ENCODE peak calls at places on chromosome 19, in ten cellular contexts. B, S, D, P, W, Y, A, L, O and X are unnamed samples.

GRCh38 chr19:10651821-10652220 is 2.3 kb upstream of the ILF3 start:
- DNase-seq in S (no peak), Y (no peak), B (no peak), W (no peak), L (no peak), A (no peak), O (no peak), D (no peak), P (no peak), X (no peak)

GRCh38 chr19:16190198-16190597 is 5.0 kb downstream of the FAM32A start:
- DNase-seq in D (no peak), W (no peak), B (no peak), Y (no peak), S (no peak), O (no peak), A (no peak), L (no peak), P (no peak), X (no peak)

GRCh38 chr19:1284979-1285736 is 515 bp upstream of the EFNA2 start:
- DNase-seq in A (no peak), D (peak), B (no peak), Y (no peak), W (no peak), S (peak), P (peak), L (peak), O (peak), X (no peak)

GRCh38 chr19:2703077-2703437 is 563 bp upstream of the GNG7 start:
- DNase-seq in B (no peak), S (no peak), O (no peak), D (no peak), A (no peak), L (no peak), Y (no peak), W (no peak), P (no peak), X (no peak)

GRCh38 chr19:10769533-10770491 is 51.9 kb downstream of the DNM2 start:
- DNase-seq in D (no peak), B (no peak), Y (peak), W (peak), S (peak), L (no peak), A (no peak), O (peak), P (no peak), X (no peak)

GRCh38 chr19:43674630-43674982 is 4.6 kb upstream of the PLAUR start:
- DNase-seq in D (no peak), P (no peak), L (no peak), A (no peak), W (peak), O (no peak), B (no peak), Y (no peak), S (no peak), X (no peak)

GRCh38 chr19:11745871-11746270 is 7.1 kb upstream of the ZNF823 start:
- DNase-seq in A (no peak), O (no peak), Y (no peak), B (no peak), D (no peak), L (no peak), W (no peak), S (no peak), P (no peak), X (no peak)

GRCh38 chr19:46495789-46496099 is at the start of gene PNMA8B:
- DNase-seq in B (no peak), O (peak), A (no peak), P (peak), S (peak), D (no peak), W (peak), L (peak), Y (peak), X (no peak)

GRCh38 chr19:53994811-53995210 is 3.4 kb downstream of the CACNG6 start:
- DNase-seq in B (no peak), S (no peak), Y (no peak), P (no peak), L (no peak), W (peak), A (no peak), O (no peak), D (no peak), X (no peak)

GRCh38 chr19:31261651-31262331 is 87.4 kb downstream of the TSHZ3 start:
- DNase-seq in A (no peak), B (no peak), O (no peak), S (no peak), Y (no peak), P (no peak), D (no peak), L (peak), W (peak), X (no peak)

GRCh38 chr19:52963229-52963760 is 614 bp upstream of the ZNF816 start:
- DNase-seq in D (peak), Y (peak), O (peak), B (no peak), S (peak), L (peak), P (peak), A (no peak), W (no peak), X (no peak)

GRCh38 chr19:20640545-20640944 is 20.8 kb downstream of the ZNF626 start:
- DNase-seq in S (no peak), O (no peak), L (no peak), P (no peak), Y (no peak), B (no peak), W (no peak), D (no peak), A (no peak), X (no peak)

GRCh38 chr19:3135961-3136683 is at the start of gene GNA15:
- DNase-seq in B (no peak), D (peak), A (no peak), Y (no peak), S (no peak), P (peak), O (no peak), L (peak), W (no peak), X (no peak)

GRCh38 chr19:43532571-43532961 is 422 bp upstream of the ZNF575 start:
- DNase-seq in W (no peak), P (peak), O (no peak), B (no peak), L (peak), S (no peak), A (peak), Y (peak), D (peak), X (no peak)

GRCh38 chr19:49437231-49437630 is 4.1 kb downstream of the SLC17A7 start:
- DNase-seq in O (no peak), B (no peak), W (no peak), P (no peak), D (no peak), Y (no peak), A (no peak), S (no peak), L (no peak), X (no peak)

GRCh38 chr19:47130589-47131168 is at the start of gene SAE1:
- DNase-seq in Y (peak), L (peak), A (peak), W (peak), P (peak), S (peak), D (peak), B (peak), O (peak), X (peak)

GRCh38 chr19:5926641-5927438 is 12.8 kb downstream of the CAPS start:
- DNase-seq in S (no peak), W (no peak), O (peak), B (peak), Y (no peak), L (no peak), P (no peak), D (no peak), A (no peak), X (peak)
- TF ChIP-seq CTCF in S (no peak), W (no peak), O (no peak), B (no peak), Y (no peak), L (no peak), P (no peak), D (no peak), A (no peak), X (no peak)

GRCh38 chr19:38839816-38840582 is 8.4 kb upstream of the ECH1 start:
- DNase-seq in D (no peak), A (no peak), Y (no peak), S (no peak), L (no peak), W (peak), O (no peak), P (no peak), B (no peak), X (no peak)

GRCh38 chr19:38840583-38840968 is 9.0 kb upstream of the ECH1 start:
- DNase-seq in O (no peak), L (no peak), D (no peak), Y (no peak), B (no peak), W (no peak), S (no peak), A (no peak), P (no peak), X (no peak)

GRCh38 chr19:38838208-38838985 is 6.8 kb upstream of the ECH1 start:
- DNase-seq in P (peak), W (no peak), B (no peak), D (no peak), S (no peak), O (no peak), L (no peak), Y (no peak), A (peak), X (no peak)

GRCh38 chr19:38837656-38838121 is 6.1 kb upstream of the ECH1 start:
- DNase-seq in S (no peak), P (peak), W (peak), Y (no peak), O (no peak), B (no peak), L (no peak), A (no peak), D (no peak), X (no peak)

GRCh38 chr19:38838986-38839761 is 7.6 kb upstream of the ECH1 start:
- DNase-seq in O (no peak), A (no peak), L (no peak), D (peak), B (no peak), S (no peak), W (no peak), Y (no peak), P (no peak), X (no peak)
- TF ChIP-seq CTCF in O (no peak), A (no peak), L (no peak), D (no peak), B (no peak), S (no peak), W (no peak), Y (no peak), P (no peak), X (no peak)

DNA sequence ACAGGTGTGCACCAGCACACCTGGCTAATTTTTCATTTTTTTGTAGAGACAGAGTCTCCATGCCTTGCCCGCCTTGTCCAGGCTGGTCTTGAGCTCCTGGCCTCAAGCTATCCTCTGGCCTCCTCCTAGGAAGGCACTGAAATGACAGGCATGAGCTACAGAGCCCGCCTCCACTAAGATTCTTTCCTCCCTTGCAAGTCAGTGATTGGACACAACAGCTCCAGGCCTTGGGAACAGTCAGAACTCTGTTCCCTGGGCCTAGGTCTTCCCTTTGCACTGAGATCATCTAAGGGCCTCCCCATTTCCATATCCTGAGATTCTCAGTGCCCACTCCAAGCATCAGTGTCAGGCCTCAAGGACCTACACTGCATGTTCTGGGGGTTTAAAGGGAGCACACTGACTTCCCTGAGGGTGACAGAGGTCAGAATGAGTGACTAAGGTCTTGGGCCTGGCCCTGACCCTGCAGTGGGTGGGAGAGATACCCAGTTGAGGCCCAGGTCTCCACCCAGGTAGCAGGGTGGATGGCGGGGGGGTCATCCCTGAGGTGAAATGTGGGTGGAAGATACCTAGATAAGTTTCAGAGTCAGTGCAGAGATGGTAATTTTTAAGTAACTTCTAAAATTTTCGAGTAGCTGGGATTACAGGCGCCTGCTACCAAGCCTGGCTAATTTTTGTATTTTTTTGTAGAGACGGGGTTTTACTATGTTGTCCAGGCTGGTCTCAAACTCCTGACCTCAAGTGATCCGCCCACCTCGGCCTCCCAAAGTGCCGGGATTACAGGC is 17.3 kb upstream of the ERCC1 start:
- DNase-seq in S (peak), P (no peak), A (no peak), L (no peak), Y (peak), B (no peak), D (no peak), W (peak), O (no peak), X (no peak)
- TF ChIP-seq CTCF in S (no peak), P (no peak), A (no peak), L (no peak), Y (no peak), B (no peak), D (no peak), W (no peak), O (no peak), X (no peak)

DNA sequence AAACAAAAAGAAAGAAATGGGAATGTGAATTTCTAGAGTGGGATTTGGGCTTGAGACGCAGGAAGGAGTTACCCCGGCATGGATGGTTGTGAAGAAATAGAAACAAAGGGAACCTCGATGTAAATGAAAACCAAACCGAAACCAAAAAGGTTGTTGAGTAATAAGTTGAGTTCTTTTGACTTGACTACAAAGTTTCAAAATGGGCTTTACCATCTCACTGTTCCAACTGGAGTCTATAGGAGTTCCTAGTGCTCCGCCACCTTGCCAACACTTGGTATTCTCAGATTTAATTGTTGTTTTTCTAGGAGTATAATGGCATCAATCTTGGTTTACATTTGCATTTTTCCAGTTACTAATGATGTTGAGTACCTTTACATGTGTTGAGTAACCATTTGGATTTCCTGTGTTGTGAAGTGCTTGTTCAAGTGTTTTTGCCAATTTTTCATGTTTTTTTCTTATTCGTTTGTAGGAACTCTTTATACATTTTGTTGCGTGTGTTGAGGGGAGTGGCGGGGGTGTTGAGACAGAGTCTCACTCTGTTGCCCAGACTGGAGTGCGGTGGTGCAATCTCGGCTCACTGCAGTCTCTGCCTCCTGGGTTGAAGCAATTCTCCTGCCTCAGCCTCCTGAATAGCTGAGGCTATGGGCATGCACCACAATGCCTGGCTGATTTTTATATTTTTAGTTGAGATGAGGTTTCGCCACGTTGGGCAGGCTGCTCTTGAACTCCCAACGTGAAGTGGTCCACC is 9.2 kb downstream of the UBE2S start:
- DNase-seq in Y (no peak), D (no peak), B (no peak), W (no peak), L (no peak), S (no peak), A (no peak), O (no peak), P (no peak), X (no peak)
- TF ChIP-seq CTCF in Y (no peak), D (no peak), B (no peak), W (no peak), L (no peak), S (no peak), A (no peak), O (no peak), P (no peak), X (no peak)

DNA sequence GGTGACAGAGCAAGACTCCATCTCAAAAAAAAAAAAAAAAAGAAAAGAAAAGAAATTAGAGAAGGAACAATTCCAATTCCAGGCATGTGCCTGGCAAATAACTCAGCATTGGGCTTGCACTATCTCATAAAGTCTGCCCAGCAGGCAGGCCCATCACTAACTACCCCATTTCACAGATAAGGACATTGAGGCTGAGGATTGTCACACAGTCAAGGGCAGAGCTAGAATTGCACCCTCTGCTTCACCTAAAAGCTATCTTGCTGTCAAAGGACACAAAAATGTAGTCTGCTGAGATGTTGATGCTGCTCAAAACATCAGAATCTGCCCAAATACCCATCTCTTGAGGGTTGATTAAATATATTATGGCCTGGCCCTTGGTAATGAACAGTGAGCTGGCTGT is 20.7 kb upstream of the COLGALT1 start:
- DNase-seq in B (no peak), Y (no peak), O (no peak), A (no peak), D (no peak), S (no peak), W (no peak), L (no peak), P (no peak), X (no peak)
- TF ChIP-seq CTCF in B (no peak), Y (no peak), O (no peak), A (no peak), D (no peak), S (no peak), W (no peak), L (no peak), P (no peak), X (no peak)